ENCODE peak calls at places on chromosomes 2 and 18, in seven cellular contexts. B is neural progenitor cell, S is fibroblast of lung, J is H9, O is SK-N-SH, M is IMR-90, G is astrocyte. W is an unnamed sample.

GRCh38 chr2:149732001-149732685 is 144.6 kb upstream of the MMADHC start:
- DNase-seq in G (peak), M (peak), B (no peak), J (no peak), O (no peak), S (peak), W (no peak)

GRCh38 chr2:176079851-176080539 is 3.8 kb downstream of the EVX2 start:
- DNase-seq in G (no peak), B (peak), J (peak), O (peak), S (no peak), M (peak), W (no peak)

GRCh38 chr18:46831434-46831833 is 74.6 kb upstream of the ST8SIA5 start:
- DNase-seq in J (no peak), M (no peak), G (no peak), O (no peak), B (no peak), S (no peak), W (no peak)

GRCh38 chr2:142745691-142746090 is 131.8 kb upstream of the KYNU start:
- DNase-seq in S (no peak), M (no peak), G (no peak), J (no peak), B (no peak), O (no peak), W (no peak)

GRCh38 chr2:106709229-106709628 is 176.7 kb downstream of the ST6GAL2 start:
- DNase-seq in M (no peak), G (no peak), J (no peak), B (no peak), S (no peak), O (no peak), W (no peak)

GRCh38 chr2:191030521-191031154 is 16.7 kb upstream of the STAT1 start:
- DNase-seq in O (peak), J (no peak), G (peak), M (peak), B (peak), S (peak), W (no peak)

GRCh38 chr2:11416191-11416590 is 49.8 kb downstream of the E2F6 start:
- DNase-seq in B (no peak), S (no peak), G (no peak), O (no peak), J (no peak), M (no peak), W (no peak)

GRCh38 chr2:204479557-204479956 is 65.7 kb upstream of the PARD3B start:
- DNase-seq in O (no peak), M (peak), J (no peak), B (no peak), G (peak), S (no peak), W (no peak)

GRCh38 chr18:51622676-51623075 is 425.2 kb upstream of the MEX3C start:
- DNase-seq in O (no peak), J (no peak), M (no peak), G (no peak), B (peak), S (no peak), W (no peak)

GRCh38 chr18:13159579-13159978 is 59.0 kb upstream of the LDLRAD4 start:
- DNase-seq in G (peak), J (peak), B (peak), M (peak), S (peak), O (peak), W (peak)

GRCh38 chr2:75597949-75598348 is 37.2 kb upstream of the EVA1A start:
- DNase-seq in M (no peak), B (no peak), S (no peak), G (no peak), O (no peak), J (no peak), W (no peak)

GRCh38 chr2:46171996-46172546 is 125.1 kb upstream of the EPAS1 start:
- DNase-seq in O (peak), B (no peak), S (no peak), J (no peak), G (no peak), M (no peak), W (no peak)

GRCh38 chr18:54284967-54285785 is 15.9 kb downstream of the POLI start:
- DNase-seq in O (no peak), S (peak), M (peak), B (no peak), G (peak), J (no peak), W (no peak)

GRCh38 chr2:72983500-72984039 is 66.3 kb downstream of the EMX1 start:
- DNase-seq in O (no peak), J (no peak), B (no peak), S (no peak), G (no peak), M (no peak), W (no peak)

GRCh38 chr18:37778417-37779165 is 213.0 kb upstream of the CELF4 start:
- DNase-seq in S (peak), O (peak), J (peak), B (peak), M (no peak), G (no peak), W (no peak)

GRCh38 chr2:225889452-225889851 is 489.9 kb downstream of the NYAP2 start:
- DNase-seq in S (peak), O (peak), J (no peak), G (peak), B (peak), M (peak), W (peak)

GRCh38 chr2:10327896-10328666 is 25.4 kb downstream of the HPCAL1 start:
- DNase-seq in O (no peak), B (no peak), J (no peak), M (no peak), G (no peak), S (no peak), W (no peak)

GRCh38 chr18:23143059-23143831 is 8.0 kb downstream of the CABLES1 start:
- DNase-seq in M (no peak), G (no peak), O (no peak), B (no peak), S (peak), J (no peak), W (no peak)

DNA sequence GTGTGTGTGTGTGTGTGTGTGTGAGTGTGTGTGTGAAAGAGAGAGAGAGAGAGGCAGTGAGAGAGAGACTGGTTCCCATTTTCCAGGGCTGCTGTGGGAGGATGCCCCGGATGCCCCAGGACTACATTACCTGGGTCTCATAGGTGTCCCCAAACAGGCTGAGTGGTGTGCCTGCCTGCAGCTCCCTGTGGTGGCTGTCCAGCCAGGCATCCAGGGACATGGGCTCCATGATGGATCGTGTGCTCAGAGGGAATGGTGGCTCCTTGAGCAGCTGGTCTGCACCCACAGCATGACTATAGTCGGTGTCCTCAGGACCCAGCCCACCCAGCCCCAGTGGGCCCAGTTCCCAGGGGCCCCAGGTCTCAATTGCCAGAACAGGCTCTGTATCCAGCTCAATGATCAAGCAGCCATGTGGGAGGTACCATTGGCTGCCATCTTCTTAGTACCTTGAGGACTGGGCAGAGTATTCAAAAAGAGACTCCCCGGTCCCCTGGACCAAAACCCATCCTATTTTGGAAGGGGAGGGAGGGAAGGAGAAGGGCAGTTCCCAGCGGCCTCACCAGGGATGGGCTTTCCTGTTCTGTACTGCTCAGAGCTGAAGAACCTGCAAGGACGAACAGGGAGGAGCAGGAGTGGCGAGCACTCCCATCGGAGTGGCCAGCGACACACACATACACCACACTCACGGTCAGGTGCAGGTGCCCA is 5.8 kb upstream of the OXER1 start:
- DNase-seq in M (no peak), G (no peak), B (no peak), S (no peak), O (no peak), J (no peak), W (no peak)
- H3K9ac ChIP-seq in M (no peak), G (no peak), B (no peak), S (no peak), O (no peak), J (no peak), W (no peak)

GRCh38 chr18:28112056-28112470 is 64.9 kb downstream of the CDH2 start:
- DNase-seq in O (no peak), S (peak), J (no peak), G (peak), M (peak), B (no peak), W (no peak)

GRCh38 chr18:28114472-28114871 is 62.5 kb downstream of the CDH2 start:
- DNase-seq in S (peak), M (peak), G (peak), O (no peak), B (no peak), J (no peak), W (no peak)

GRCh38 chr18:28110924-28111323 is 66.0 kb downstream of the CDH2 start:
- DNase-seq in O (no peak), B (peak), J (no peak), S (no peak), G (no peak), M (no peak), W (no peak)

GRCh38 chr18:28115149-28115550 is 61.8 kb downstream of the CDH2 start:
- DNase-seq in G (peak), J (no peak), S (peak), B (no peak), O (no peak), M (peak), W (no peak)

GRCh38 chr18:28113271-28114023 is 63.5 kb downstream of the CDH2 start:
- DNase-seq in J (no peak), B (no peak), O (no peak), S (no peak), M (peak), G (no peak), W (no peak)
- H3K27ac ChIP-seq in J (no peak), B (no peak), O (peak), S (no peak), M (no peak), G (peak), W (no peak)

GRCh38 chr2:20638646-20639430 is 12.1 kb downstream of the HS1BP3 start:
- DNase-seq in S (no peak), G (no peak), M (no peak), J (no peak), O (no peak), B (no peak), W (no peak)

GRCh38 chr2:20638014-20638413 is 12.9 kb downstream of the HS1BP3 start:
- DNase-seq in G (no peak), B (no peak), S (no peak), O (no peak), J (no peak), M (no peak), W (no peak)

GRCh38 chr2:20635698-20636584 is 15.0 kb downstream of the HS1BP3 start:
- DNase-seq in S (peak), M (peak), O (peak), B (peak), J (peak), G (no peak), W (no peak)

GRCh38 chr2:20635096-20635475 is 15.8 kb downstream of the HS1BP3 start:
- DNase-seq in M (no peak), O (no peak), J (no peak), S (no peak), G (no peak), B (no peak), W (no peak)

GRCh38 chr2:20637147-20637546 is 13.8 kb downstream of the HS1BP3 start:
- DNase-seq in M (no peak), G (no peak), J (no peak), O (no peak), B (no peak), S (no peak), W (no peak)
- H3K9ac ChIP-seq in M (no peak), G (no peak), J (no peak), O (no peak), B (no peak), S (no peak), W (no peak)

DNA sequence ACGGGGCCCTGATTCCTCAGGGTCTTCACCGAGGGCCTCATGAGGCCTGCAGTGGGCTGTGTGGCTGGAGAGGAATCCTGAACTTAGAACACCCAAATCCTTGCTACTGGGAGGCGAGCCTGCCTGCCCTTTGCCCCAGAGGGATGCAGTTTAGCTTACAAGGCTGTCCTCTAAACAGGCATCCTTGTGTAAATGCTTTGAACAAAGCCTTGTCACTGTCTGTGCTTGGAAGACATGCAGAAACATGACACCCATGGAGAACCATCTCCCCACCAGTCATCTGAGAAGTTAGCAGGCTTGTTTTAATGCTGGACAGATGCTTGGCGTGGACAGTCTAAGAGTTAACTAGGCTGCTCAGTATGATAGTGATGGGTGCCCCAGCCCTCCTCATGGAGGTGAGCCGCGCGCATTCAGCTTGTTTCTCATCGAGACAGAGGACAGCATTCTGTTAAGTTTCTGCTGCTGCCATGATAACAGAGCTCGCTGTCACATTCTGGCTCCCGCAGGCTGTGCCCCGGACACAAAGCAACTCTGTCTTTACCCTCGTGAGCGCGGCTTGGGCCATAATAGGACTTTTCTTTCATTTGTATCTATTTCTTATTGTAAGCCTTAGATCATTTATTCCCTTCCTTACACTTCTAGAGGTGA is 42.8 kb downstream of the ADI1 start:
- DNase-seq in M (peak), S (peak), O (no peak), J (no peak), G (peak), B (peak), W (no peak)
- H3K27ac ChIP-seq in M (peak), S (no peak), O (no peak), J (no peak), G (no peak), B (no peak), W (no peak)

GRCh38 chr2:180705551-180705950 is 274.9 kb upstream of the UBE2E3 start:
- DNase-seq in G (no peak), S (no peak), J (no peak), M (peak), B (no peak), O (no peak), W (no peak)
- H3K9ac ChIP-seq in G (no peak), S (no peak), J (no peak), M (no peak), B (no peak), O (no peak), W (no peak)